ENCODE peak calls at places on chromosomes 3 and 15, in six cellular contexts. One of them, this sample, is unnamed.

GRCh38 chr3:109930592-109930991 is 593.2 kb upstream of the DPPA4 start:
- DNase-seq in uterus: no peak
- DNase-seq in GM12891: no peak
- DNase-seq in colonic mucosa: no peak
- DNase-seq in NCI-H1092: no peak
- DNase-seq in heart left ventricle: no peak
- DNase-seq in this sample: no peak

GRCh38 chr3:23726811-23727548 is 78.8 kb upstream of the UBE2E1 start:
- DNase-seq in uterus: no peak
- DNase-seq in GM12891: no peak
- DNase-seq in colonic mucosa: no peak
- DNase-seq in NCI-H1092: no peak
- DNase-seq in heart left ventricle: no peak
- DNase-seq in this sample: no peak

GRCh38 chr3:195257454-195258448 is 13.2 kb downstream of the XXYLT1 start:
- DNase-seq in uterus: no peak
- DNase-seq in GM12891: no peak
- DNase-seq in colonic mucosa: peak
- DNase-seq in NCI-H1092: no peak
- DNase-seq in heart left ventricle: no peak
- DNase-seq in this sample: no peak

GRCh38 chr3:49277357-49277723 is 308 bp upstream of the C3orf62 start:
- DNase-seq in uterus: peak
- DNase-seq in GM12891: no peak
- DNase-seq in colonic mucosa: no peak
- DNase-seq in NCI-H1092: no peak
- DNase-seq in heart left ventricle: no peak
- DNase-seq in this sample: no peak

GRCh38 chr3:142888484-142889262 is at the start of gene PCOLCE2:
- DNase-seq in uterus: no peak
- DNase-seq in GM12891: peak
- DNase-seq in colonic mucosa: no peak
- DNase-seq in NCI-H1092: no peak
- DNase-seq in heart left ventricle: peak
- DNase-seq in this sample: peak

GRCh38 chr3:195087321-195087720 is 183.6 kb downstream of the XXYLT1 start:
- DNase-seq in uterus: no peak
- DNase-seq in GM12891: no peak
- DNase-seq in colonic mucosa: no peak
- DNase-seq in NCI-H1092: no peak
- DNase-seq in heart left ventricle: no peak
- DNase-seq in this sample: no peak

GRCh38 chr3:115855911-115856310 is 232.6 kb downstream of the GAP43 start:
- DNase-seq in uterus: no peak
- DNase-seq in GM12891: no peak
- DNase-seq in colonic mucosa: no peak
- DNase-seq in NCI-H1092: no peak
- DNase-seq in heart left ventricle: no peak
- DNase-seq in this sample: no peak

GRCh38 chr3:169952045-169952444 is 14.6 kb upstream of the SEC62 start:
- DNase-seq in uterus: no peak
- DNase-seq in GM12891: no peak
- DNase-seq in colonic mucosa: no peak
- DNase-seq in NCI-H1092: no peak
- DNase-seq in heart left ventricle: no peak
- DNase-seq in this sample: no peak

GRCh38 chr3:176992565-176992964 is 204.7 kb downstream of the TBL1XR1 start:
- DNase-seq in uterus: no peak
- DNase-seq in GM12891: no peak
- DNase-seq in colonic mucosa: no peak
- DNase-seq in NCI-H1092: no peak
- DNase-seq in heart left ventricle: no peak
- DNase-seq in this sample: no peak

GRCh38 chr3:102841866-102842265 is 407.1 kb downstream of the ZPLD1 start:
- DNase-seq in uterus: no peak
- DNase-seq in GM12891: no peak
- DNase-seq in colonic mucosa: no peak
- DNase-seq in NCI-H1092: no peak
- DNase-seq in heart left ventricle: peak
- DNase-seq in this sample: no peak

GRCh38 chr3:42161050-42161935 is 70.1 kb downstream of the TRAK1 start:
- DNase-seq in uterus: no peak
- DNase-seq in GM12891: no peak
- DNase-seq in colonic mucosa: peak
- DNase-seq in NCI-H1092: no peak
- DNase-seq in heart left ventricle: no peak
- DNase-seq in this sample: no peak

GRCh38 chr3:102053375-102053989 is 204.2 kb downstream of the NFKBIZ start:
- DNase-seq in uterus: no peak
- DNase-seq in GM12891: no peak
- DNase-seq in colonic mucosa: no peak
- DNase-seq in NCI-H1092: no peak
- DNase-seq in heart left ventricle: no peak
- DNase-seq in this sample: no peak

GRCh38 chr15:91853968-91854943 is 748 bp downstream of the SLCO3A1 start:
- DNase-seq in uterus: peak
- DNase-seq in GM12891: no peak
- DNase-seq in colonic mucosa: peak
- DNase-seq in NCI-H1092: no peak
- DNase-seq in heart left ventricle: peak
- DNase-seq in this sample: peak

GRCh38 chr15:45551691-45552090 is 29.1 kb upstream of the SLC30A4 start:
- DNase-seq in uterus: no peak
- DNase-seq in GM12891: no peak
- DNase-seq in colonic mucosa: no peak
- DNase-seq in NCI-H1092: no peak
- DNase-seq in heart left ventricle: no peak
- DNase-seq in this sample: no peak

GRCh38 chr3:194661374-194661773 is 10.6 kb downstream of the LSG1 start:
- DNase-seq in uterus: no peak
- DNase-seq in GM12891: no peak
- DNase-seq in colonic mucosa: no peak
- DNase-seq in NCI-H1092: no peak
- DNase-seq in heart left ventricle: no peak
- DNase-seq in this sample: no peak

GRCh38 chr15:73318463-73319351 is 50.1 kb downstream of the HCN4 start:
- DNase-seq in uterus: no peak
- DNase-seq in GM12891: peak
- DNase-seq in colonic mucosa: no peak
- DNase-seq in NCI-H1092: peak
- DNase-seq in heart left ventricle: no peak
- DNase-seq in this sample: no peak

GRCh38 chr3:172056416-172056815 is 17.0 kb downstream of the FNDC3B start:
- DNase-seq in uterus: no peak
- DNase-seq in GM12891: no peak
- DNase-seq in colonic mucosa: no peak
- DNase-seq in NCI-H1092: no peak
- DNase-seq in heart left ventricle: no peak
- DNase-seq in this sample: no peak

GRCh38 chr3:64109438-64109837 is 86.1 kb upstream of the PSMD6 start:
- DNase-seq in uterus: no peak
- DNase-seq in GM12891: no peak
- DNase-seq in colonic mucosa: peak
- DNase-seq in NCI-H1092: no peak
- DNase-seq in heart left ventricle: no peak
- DNase-seq in this sample: peak

GRCh38 chr3:62798000-62798399 is 77.2 kb downstream of the CADPS start:
- DNase-seq in uterus: no peak
- DNase-seq in GM12891: no peak
- DNase-seq in colonic mucosa: no peak
- DNase-seq in NCI-H1092: no peak
- DNase-seq in heart left ventricle: no peak
- DNase-seq in this sample: no peak

GRCh38 chr15:60804986-60805949 is 326.3 kb upstream of the ICE2 start:
- DNase-seq in uterus: no peak
- DNase-seq in GM12891: no peak
- DNase-seq in colonic mucosa: no peak
- DNase-seq in NCI-H1092: no peak
- DNase-seq in heart left ventricle: peak
- DNase-seq in this sample: no peak

GRCh38 chr15:75620043-75620775 is 5.3 kb downstream of the SNUPN start:
- DNase-seq in uterus: peak
- DNase-seq in GM12891: no peak
- DNase-seq in colonic mucosa: no peak
- DNase-seq in NCI-H1092: no peak
- DNase-seq in heart left ventricle: peak
- DNase-seq in this sample: peak

GRCh38 chr3:31946484-31947081 is 34.5 kb downstream of the OSBPL10 start:
- DNase-seq in uterus: no peak
- DNase-seq in GM12891: no peak
- DNase-seq in colonic mucosa: no peak
- DNase-seq in NCI-H1092: no peak
- DNase-seq in heart left ventricle: peak
- DNase-seq in this sample: no peak

GRCh38 chr3:185820973-185821758 is 3.7 kb downstream of the IGF2BP2 start:
- DNase-seq in uterus: no peak
- DNase-seq in GM12891: no peak
- DNase-seq in colonic mucosa: no peak
- DNase-seq in NCI-H1092: no peak
- DNase-seq in heart left ventricle: no peak
- DNase-seq in this sample: no peak

GRCh38 chr15:80844011-80844732 is 65.0 kb downstream of the CEMIP start:
- DNase-seq in uterus: no peak
- DNase-seq in GM12891: no peak
- DNase-seq in colonic mucosa: no peak
- DNase-seq in NCI-H1092: no peak
- DNase-seq in heart left ventricle: no peak
- DNase-seq in this sample: no peak

GRCh38 chr3:7999363-7999762 is 502.3 kb upstream of the LMCD1 start:
- DNase-seq in uterus: no peak
- DNase-seq in GM12891: no peak
- DNase-seq in colonic mucosa: no peak
- DNase-seq in NCI-H1092: no peak
- DNase-seq in heart left ventricle: no peak
- DNase-seq in this sample: no peak

GRCh38 chr15:80856809-80857377 is 77.7 kb downstream of the CEMIP start:
- DNase-seq in uterus: peak
- DNase-seq in GM12891: no peak
- DNase-seq in colonic mucosa: peak
- DNase-seq in NCI-H1092: peak
- DNase-seq in heart left ventricle: peak
- DNase-seq in this sample: peak

GRCh38 chr3:41329881-41330280 is 130.6 kb downstream of the CTNNB1 start:
- DNase-seq in uterus: no peak
- DNase-seq in GM12891: no peak
- DNase-seq in colonic mucosa: no peak
- DNase-seq in NCI-H1092: no peak
- DNase-seq in heart left ventricle: no peak
- DNase-seq in this sample: no peak

GRCh38 chr3:31294430-31295149 is 238.1 kb upstream of the STT3B start:
- DNase-seq in uterus: no peak
- DNase-seq in GM12891: no peak
- DNase-seq in colonic mucosa: no peak
- DNase-seq in NCI-H1092: no peak
- DNase-seq in heart left ventricle: no peak
- DNase-seq in this sample: no peak

GRCh38 chr3:38130631-38131065 is 6.3 kb downstream of the ACAA1 start:
- DNase-seq in uterus: no peak
- DNase-seq in GM12891: no peak
- DNase-seq in colonic mucosa: no peak
- DNase-seq in NCI-H1092: no peak
- DNase-seq in heart left ventricle: peak
- DNase-seq in this sample: no peak

GRCh38 chr15:27983496-27983895 is 115.6 kb downstream of the OCA2 start:
- DNase-seq in uterus: no peak
- DNase-seq in GM12891: no peak
- DNase-seq in colonic mucosa: no peak
- DNase-seq in NCI-H1092: no peak
- DNase-seq in heart left ventricle: no peak
- DNase-seq in this sample: no peak

GRCh38 chr15:89462198-89462912 is 34.0 kb downstream of the RHCG start:
- DNase-seq in uterus: no peak
- DNase-seq in GM12891: no peak
- DNase-seq in colonic mucosa: no peak
- DNase-seq in NCI-H1092: no peak
- DNase-seq in heart left ventricle: no peak
- DNase-seq in this sample: no peak

GRCh38 chr3:101928890-101929289 is 79.6 kb downstream of the NFKBIZ start:
- DNase-seq in uterus: no peak
- DNase-seq in GM12891: no peak
- DNase-seq in colonic mucosa: no peak
- DNase-seq in NCI-H1092: no peak
- DNase-seq in heart left ventricle: no peak
- DNase-seq in this sample: no peak

GRCh38 chr3:118803096-118803476 is 231.6 kb downstream of the IGSF11 start:
- DNase-seq in uterus: no peak
- DNase-seq in GM12891: no peak
- DNase-seq in colonic mucosa: no peak
- DNase-seq in NCI-H1092: peak
- DNase-seq in heart left ventricle: no peak
- DNase-seq in this sample: no peak